ENCODE peak calls at places on chromosome 6, in ten cellular contexts. One of them, this sample, is unnamed.

GRCh38 chr6:22108199-22108598 is 188.6 kb downstream of the PRL start:
- DNase-seq in stimulated activated CD4-positive, alpha-beta T cell treated with anti-CD3 and anti-CD28 coated beads, TNF-alpha, amount 100 ng/mL, for 1 hour: no peak
- DNase-seq in SJSA1: peak; percentile 48
- DNase-seq in activated naive CD4-positive, alpha-beta T cell treated with anti-CD3 and anti-CD28 coated beads, Interleukin-2, amount 10 ng/mL, durations not matched to agents 7 days and 5 days: no peak
- DNase-seq in GM03348: no peak
- DNase-seq in dorsolateral prefrontal cortex: no peak
- DNase-seq in lower lobe of right lung: no peak
- DNase-seq in germinal center: no peak
- DNase-seq in HT1080: peak; percentile 49
- DNase-seq in activated naive CD8-positive, alpha-beta T cell treated with anti-CD3 and anti-CD28 coated beads, Interleukin-2, amount 50 U/mL, for 24 hours: no peak
- DNase-seq in this sample: peak; percentile 75

GRCh38 chr6:41085182-41085581 is 12.4 kb downstream of the NFYA start:
- DNase-seq in stimulated activated CD4-positive, alpha-beta T cell treated with anti-CD3 and anti-CD28 coated beads, TNF-alpha, amount 100 ng/mL, for 1 hour: no peak
- DNase-seq in SJSA1: no peak
- DNase-seq in activated naive CD4-positive, alpha-beta T cell treated with anti-CD3 and anti-CD28 coated beads, Interleukin-2, amount 10 ng/mL, durations not matched to agents 7 days and 5 days: no peak
- DNase-seq in GM03348: no peak
- DNase-seq in dorsolateral prefrontal cortex: no peak
- DNase-seq in lower lobe of right lung: no peak
- DNase-seq in germinal center: no peak
- DNase-seq in HT1080: no peak
- DNase-seq in activated naive CD8-positive, alpha-beta T cell treated with anti-CD3 and anti-CD28 coated beads, Interleukin-2, amount 50 U/mL, for 24 hours: no peak
- DNase-seq in this sample: no peak

GRCh38 chr6:8218861-8219260 is 116.5 kb upstream of the EEF1E1 start:
- DNase-seq in stimulated activated CD4-positive, alpha-beta T cell treated with anti-CD3 and anti-CD28 coated beads, TNF-alpha, amount 100 ng/mL, for 1 hour: no peak
- DNase-seq in SJSA1: no peak
- DNase-seq in activated naive CD4-positive, alpha-beta T cell treated with anti-CD3 and anti-CD28 coated beads, Interleukin-2, amount 10 ng/mL, durations not matched to agents 7 days and 5 days: no peak
- DNase-seq in GM03348: no peak
- DNase-seq in dorsolateral prefrontal cortex: no peak
- DNase-seq in lower lobe of right lung: no peak
- DNase-seq in germinal center: no peak
- DNase-seq in HT1080: no peak
- DNase-seq in activated naive CD8-positive, alpha-beta T cell treated with anti-CD3 and anti-CD28 coated beads, Interleukin-2, amount 50 U/mL, for 24 hours: no peak
- DNase-seq in this sample: no peak

GRCh38 chr6:14038636-14039035 is 78.9 kb upstream of the CD83 start:
- DNase-seq in stimulated activated CD4-positive, alpha-beta T cell treated with anti-CD3 and anti-CD28 coated beads, TNF-alpha, amount 100 ng/mL, for 1 hour: no peak
- DNase-seq in SJSA1: no peak
- DNase-seq in activated naive CD4-positive, alpha-beta T cell treated with anti-CD3 and anti-CD28 coated beads, Interleukin-2, amount 10 ng/mL, durations not matched to agents 7 days and 5 days: no peak
- DNase-seq in GM03348: no peak
- DNase-seq in dorsolateral prefrontal cortex: no peak
- DNase-seq in lower lobe of right lung: no peak
- DNase-seq in germinal center: no peak
- DNase-seq in HT1080: no peak
- DNase-seq in activated naive CD8-positive, alpha-beta T cell treated with anti-CD3 and anti-CD28 coated beads, Interleukin-2, amount 50 U/mL, for 24 hours: no peak
- DNase-seq in this sample: no peak

GRCh38 chr6:10363911-10364310 is 51.0 kb downstream of the TFAP2A start:
- DNase-seq in stimulated activated CD4-positive, alpha-beta T cell treated with anti-CD3 and anti-CD28 coated beads, TNF-alpha, amount 100 ng/mL, for 1 hour: no peak
- DNase-seq in SJSA1: no peak
- DNase-seq in activated naive CD4-positive, alpha-beta T cell treated with anti-CD3 and anti-CD28 coated beads, Interleukin-2, amount 10 ng/mL, durations not matched to agents 7 days and 5 days: no peak
- DNase-seq in GM03348: no peak
- DNase-seq in dorsolateral prefrontal cortex: no peak
- DNase-seq in lower lobe of right lung: no peak
- DNase-seq in germinal center: no peak
- DNase-seq in HT1080: peak; percentile 7
- DNase-seq in activated naive CD8-positive, alpha-beta T cell treated with anti-CD3 and anti-CD28 coated beads, Interleukin-2, amount 50 U/mL, for 24 hours: no peak
- DNase-seq in this sample: no peak

GRCh38 chr6:32819729-32820128 is 2.9 kb upstream of the HLA-DOB start:
- DNase-seq in stimulated activated CD4-positive, alpha-beta T cell treated with anti-CD3 and anti-CD28 coated beads, TNF-alpha, amount 100 ng/mL, for 1 hour: no peak
- DNase-seq in SJSA1: no peak
- DNase-seq in activated naive CD4-positive, alpha-beta T cell treated with anti-CD3 and anti-CD28 coated beads, Interleukin-2, amount 10 ng/mL, durations not matched to agents 7 days and 5 days: no peak
- DNase-seq in GM03348: peak; percentile 60
- DNase-seq in dorsolateral prefrontal cortex: no peak
- DNase-seq in lower lobe of right lung: no peak
- DNase-seq in germinal center: no peak
- DNase-seq in HT1080: peak; percentile 89
- DNase-seq in activated naive CD8-positive, alpha-beta T cell treated with anti-CD3 and anti-CD28 coated beads, Interleukin-2, amount 50 U/mL, for 24 hours: no peak
- DNase-seq in this sample: peak; percentile 98

GRCh38 chr6:11538049-11538798 is 675 bp downstream of the TMEM170B start:
- DNase-seq in stimulated activated CD4-positive, alpha-beta T cell treated with anti-CD3 and anti-CD28 coated beads, TNF-alpha, amount 100 ng/mL, for 1 hour: peak; percentile 16
- DNase-seq in SJSA1: no peak
- DNase-seq in activated naive CD4-positive, alpha-beta T cell treated with anti-CD3 and anti-CD28 coated beads, Interleukin-2, amount 10 ng/mL, durations not matched to agents 7 days and 5 days: peak; percentile 44
- DNase-seq in GM03348: peak; percentile 54
- DNase-seq in dorsolateral prefrontal cortex: peak; percentile 61
- DNase-seq in lower lobe of right lung: peak; percentile 64
- DNase-seq in germinal center: peak; percentile 31
- DNase-seq in HT1080: no peak
- DNase-seq in activated naive CD8-positive, alpha-beta T cell treated with anti-CD3 and anti-CD28 coated beads, Interleukin-2, amount 50 U/mL, for 24 hours: peak; percentile 29
- DNase-seq in this sample: peak; percentile 39

GRCh38 chr6:15389759-15390723 is 144.2 kb downstream of the JARID2 start:
- DNase-seq in stimulated activated CD4-positive, alpha-beta T cell treated with anti-CD3 and anti-CD28 coated beads, TNF-alpha, amount 100 ng/mL, for 1 hour: no peak
- DNase-seq in SJSA1: peak; percentile 47
- DNase-seq in activated naive CD4-positive, alpha-beta T cell treated with anti-CD3 and anti-CD28 coated beads, Interleukin-2, amount 10 ng/mL, durations not matched to agents 7 days and 5 days: peak; percentile 28
- DNase-seq in GM03348: peak; percentile 64
- DNase-seq in dorsolateral prefrontal cortex: no peak
- DNase-seq in lower lobe of right lung: no peak
- DNase-seq in germinal center: peak; percentile 52
- DNase-seq in HT1080: peak; percentile 47
- DNase-seq in activated naive CD8-positive, alpha-beta T cell treated with anti-CD3 and anti-CD28 coated beads, Interleukin-2, amount 50 U/mL, for 24 hours: no peak
- DNase-seq in this sample: peak; percentile 35

GRCh38 chr6:31495580-31495979 is 2.4 kb upstream of the MICB start:
- DNase-seq in stimulated activated CD4-positive, alpha-beta T cell treated with anti-CD3 and anti-CD28 coated beads, TNF-alpha, amount 100 ng/mL, for 1 hour: no peak
- DNase-seq in SJSA1: peak; percentile 85
- DNase-seq in activated naive CD4-positive, alpha-beta T cell treated with anti-CD3 and anti-CD28 coated beads, Interleukin-2, amount 10 ng/mL, durations not matched to agents 7 days and 5 days: no peak
- DNase-seq in GM03348: peak; percentile 37
- DNase-seq in dorsolateral prefrontal cortex: no peak
- DNase-seq in lower lobe of right lung: no peak
- DNase-seq in germinal center: no peak
- DNase-seq in HT1080: peak; percentile 65
- DNase-seq in activated naive CD8-positive, alpha-beta T cell treated with anti-CD3 and anti-CD28 coated beads, Interleukin-2, amount 50 U/mL, for 24 hours: no peak
- DNase-seq in this sample: peak; percentile 80

GRCh38 chr6:170096191-170096802 is 194.6 kb downstream of the DLL1 start:
- DNase-seq in stimulated activated CD4-positive, alpha-beta T cell treated with anti-CD3 and anti-CD28 coated beads, TNF-alpha, amount 100 ng/mL, for 1 hour: no peak
- DNase-seq in SJSA1: no peak
- DNase-seq in activated naive CD4-positive, alpha-beta T cell treated with anti-CD3 and anti-CD28 coated beads, Interleukin-2, amount 10 ng/mL, durations not matched to agents 7 days and 5 days: peak; percentile 14
- DNase-seq in GM03348: no peak
- DNase-seq in dorsolateral prefrontal cortex: peak; percentile 24
- DNase-seq in lower lobe of right lung: no peak
- DNase-seq in germinal center: no peak
- DNase-seq in HT1080: no peak
- DNase-seq in activated naive CD8-positive, alpha-beta T cell treated with anti-CD3 and anti-CD28 coated beads, Interleukin-2, amount 50 U/mL, for 24 hours: no peak
- DNase-seq in this sample: no peak

GRCh38 chr6:29602564-29603361 is 17.8 kb downstream of the OR2H2 start:
- DNase-seq in stimulated activated CD4-positive, alpha-beta T cell treated with anti-CD3 and anti-CD28 coated beads, TNF-alpha, amount 100 ng/mL, for 1 hour: no peak
- DNase-seq in SJSA1: no peak
- DNase-seq in activated naive CD4-positive, alpha-beta T cell treated with anti-CD3 and anti-CD28 coated beads, Interleukin-2, amount 10 ng/mL, durations not matched to agents 7 days and 5 days: peak; percentile 27
- DNase-seq in GM03348: no peak
- DNase-seq in dorsolateral prefrontal cortex: no peak
- DNase-seq in lower lobe of right lung: no peak
- DNase-seq in germinal center: no peak
- DNase-seq in HT1080: peak; percentile 50
- DNase-seq in activated naive CD8-positive, alpha-beta T cell treated with anti-CD3 and anti-CD28 coated beads, Interleukin-2, amount 50 U/mL, for 24 hours: no peak
- DNase-seq in this sample: peak; percentile 35

GRCh38 chr6:52611833-52612232 is 35.0 kb upstream of the TRAM2 start:
- DNase-seq in stimulated activated CD4-positive, alpha-beta T cell treated with anti-CD3 and anti-CD28 coated beads, TNF-alpha, amount 100 ng/mL, for 1 hour: no peak
- DNase-seq in SJSA1: no peak
- DNase-seq in activated naive CD4-positive, alpha-beta T cell treated with anti-CD3 and anti-CD28 coated beads, Interleukin-2, amount 10 ng/mL, durations not matched to agents 7 days and 5 days: no peak
- DNase-seq in GM03348: no peak
- DNase-seq in dorsolateral prefrontal cortex: no peak
- DNase-seq in lower lobe of right lung: no peak
- DNase-seq in germinal center: no peak
- DNase-seq in HT1080: no peak
- DNase-seq in activated naive CD8-positive, alpha-beta T cell treated with anti-CD3 and anti-CD28 coated beads, Interleukin-2, amount 50 U/mL, for 24 hours: no peak
- DNase-seq in this sample: peak; percentile 48

GRCh38 chr6:33490621-33491020 is 36.2 kb downstream of the ZBTB9 start:
- DNase-seq in stimulated activated CD4-positive, alpha-beta T cell treated with anti-CD3 and anti-CD28 coated beads, TNF-alpha, amount 100 ng/mL, for 1 hour: no peak
- DNase-seq in SJSA1: no peak
- DNase-seq in activated naive CD4-positive, alpha-beta T cell treated with anti-CD3 and anti-CD28 coated beads, Interleukin-2, amount 10 ng/mL, durations not matched to agents 7 days and 5 days: no peak
- DNase-seq in GM03348: no peak
- DNase-seq in dorsolateral prefrontal cortex: no peak
- DNase-seq in lower lobe of right lung: no peak
- DNase-seq in germinal center: no peak
- DNase-seq in HT1080: no peak
- DNase-seq in activated naive CD8-positive, alpha-beta T cell treated with anti-CD3 and anti-CD28 coated beads, Interleukin-2, amount 50 U/mL, for 24 hours: no peak
- DNase-seq in this sample: no peak

GRCh38 chr6:116220172-116220571 is 33.7 kb downstream of the TSPYL4 start:
- DNase-seq in stimulated activated CD4-positive, alpha-beta T cell treated with anti-CD3 and anti-CD28 coated beads, TNF-alpha, amount 100 ng/mL, for 1 hour: no peak
- DNase-seq in SJSA1: peak; percentile 48
- DNase-seq in activated naive CD4-positive, alpha-beta T cell treated with anti-CD3 and anti-CD28 coated beads, Interleukin-2, amount 10 ng/mL, durations not matched to agents 7 days and 5 days: no peak
- DNase-seq in GM03348: no peak
- DNase-seq in dorsolateral prefrontal cortex: no peak
- DNase-seq in lower lobe of right lung: no peak
- DNase-seq in germinal center: no peak
- DNase-seq in HT1080: peak; percentile 36
- DNase-seq in activated naive CD8-positive, alpha-beta T cell treated with anti-CD3 and anti-CD28 coated beads, Interleukin-2, amount 50 U/mL, for 24 hours: no peak
- DNase-seq in this sample: peak; percentile 56

GRCh38 chr6:16276991-16277981 is 38.9 kb downstream of the GMPR start:
- DNase-seq in stimulated activated CD4-positive, alpha-beta T cell treated with anti-CD3 and anti-CD28 coated beads, TNF-alpha, amount 100 ng/mL, for 1 hour: no peak
- DNase-seq in SJSA1: peak; percentile 98
- DNase-seq in activated naive CD4-positive, alpha-beta T cell treated with anti-CD3 and anti-CD28 coated beads, Interleukin-2, amount 10 ng/mL, durations not matched to agents 7 days and 5 days: peak; percentile 32
- DNase-seq in GM03348: peak; percentile 94
- DNase-seq in dorsolateral prefrontal cortex: peak; percentile 60
- DNase-seq in lower lobe of right lung: peak; percentile 58
- DNase-seq in germinal center: peak; percentile 32
- DNase-seq in HT1080: peak; percentile 96
- DNase-seq in activated naive CD8-positive, alpha-beta T cell treated with anti-CD3 and anti-CD28 coated beads, Interleukin-2, amount 50 U/mL, for 24 hours: peak; percentile 37
- DNase-seq in this sample: peak; percentile 98

GRCh38 chr6:142318714-142319113 is 16.9 kb downstream of the ADGRG6 start:
- DNase-seq in stimulated activated CD4-positive, alpha-beta T cell treated with anti-CD3 and anti-CD28 coated beads, TNF-alpha, amount 100 ng/mL, for 1 hour: no peak
- DNase-seq in SJSA1: no peak
- DNase-seq in activated naive CD4-positive, alpha-beta T cell treated with anti-CD3 and anti-CD28 coated beads, Interleukin-2, amount 10 ng/mL, durations not matched to agents 7 days and 5 days: peak; percentile 21
- DNase-seq in GM03348: no peak
- DNase-seq in dorsolateral prefrontal cortex: no peak
- DNase-seq in lower lobe of right lung: no peak
- DNase-seq in germinal center: no peak
- DNase-seq in HT1080: no peak
- DNase-seq in activated naive CD8-positive, alpha-beta T cell treated with anti-CD3 and anti-CD28 coated beads, Interleukin-2, amount 50 U/mL, for 24 hours: no peak
- DNase-seq in this sample: no peak

GRCh38 chr6:46191961-46192360 is 21.2 kb upstream of the ENPP5 start:
- DNase-seq in stimulated activated CD4-positive, alpha-beta T cell treated with anti-CD3 and anti-CD28 coated beads, TNF-alpha, amount 100 ng/mL, for 1 hour: no peak
- DNase-seq in SJSA1: peak; percentile 52
- DNase-seq in activated naive CD4-positive, alpha-beta T cell treated with anti-CD3 and anti-CD28 coated beads, Interleukin-2, amount 10 ng/mL, durations not matched to agents 7 days and 5 days: no peak
- DNase-seq in GM03348: peak; percentile 86
- DNase-seq in dorsolateral prefrontal cortex: no peak
- DNase-seq in lower lobe of right lung: no peak
- DNase-seq in germinal center: no peak
- DNase-seq in HT1080: peak; percentile 55
- DNase-seq in activated naive CD8-positive, alpha-beta T cell treated with anti-CD3 and anti-CD28 coated beads, Interleukin-2, amount 50 U/mL, for 24 hours: no peak
- DNase-seq in this sample: peak; percentile 83

GRCh38 chr6:163950159-163950558 is 535.6 kb downstream of the QKI start:
- DNase-seq in stimulated activated CD4-positive, alpha-beta T cell treated with anti-CD3 and anti-CD28 coated beads, TNF-alpha, amount 100 ng/mL, for 1 hour: no peak
- DNase-seq in SJSA1: no peak
- DNase-seq in activated naive CD4-positive, alpha-beta T cell treated with anti-CD3 and anti-CD28 coated beads, Interleukin-2, amount 10 ng/mL, durations not matched to agents 7 days and 5 days: no peak
- DNase-seq in GM03348: no peak
- DNase-seq in dorsolateral prefrontal cortex: no peak
- DNase-seq in lower lobe of right lung: no peak
- DNase-seq in germinal center: no peak
- DNase-seq in HT1080: peak; percentile 74
- DNase-seq in activated naive CD8-positive, alpha-beta T cell treated with anti-CD3 and anti-CD28 coated beads, Interleukin-2, amount 50 U/mL, for 24 hours: no peak
- DNase-seq in this sample: peak; percentile 58

GRCh38 chr6:3616565-3617176 is 134.8 kb downstream of the PXDC1 start:
- DNase-seq in stimulated activated CD4-positive, alpha-beta T cell treated with anti-CD3 and anti-CD28 coated beads, TNF-alpha, amount 100 ng/mL, for 1 hour: no peak
- DNase-seq in SJSA1: no peak
- DNase-seq in activated naive CD4-positive, alpha-beta T cell treated with anti-CD3 and anti-CD28 coated beads, Interleukin-2, amount 10 ng/mL, durations not matched to agents 7 days and 5 days: no peak
- DNase-seq in GM03348: no peak
- DNase-seq in dorsolateral prefrontal cortex: no peak
- DNase-seq in lower lobe of right lung: no peak
- DNase-seq in germinal center: no peak
- DNase-seq in HT1080: no peak
- DNase-seq in activated naive CD8-positive, alpha-beta T cell treated with anti-CD3 and anti-CD28 coated beads, Interleukin-2, amount 50 U/mL, for 24 hours: no peak
- DNase-seq in this sample: no peak

GRCh38 chr6:80607814-80608391 is 501.4 kb downstream of the BCKDHB start:
- DNase-seq in stimulated activated CD4-positive, alpha-beta T cell treated with anti-CD3 and anti-CD28 coated beads, TNF-alpha, amount 100 ng/mL, for 1 hour: no peak
- DNase-seq in SJSA1: peak; percentile 73
- DNase-seq in activated naive CD4-positive, alpha-beta T cell treated with anti-CD3 and anti-CD28 coated beads, Interleukin-2, amount 10 ng/mL, durations not matched to agents 7 days and 5 days: no peak
- DNase-seq in GM03348: peak; percentile 55
- DNase-seq in dorsolateral prefrontal cortex: no peak
- DNase-seq in lower lobe of right lung: no peak
- DNase-seq in germinal center: no peak
- DNase-seq in HT1080: peak; percentile 84
- DNase-seq in activated naive CD8-positive, alpha-beta T cell treated with anti-CD3 and anti-CD28 coated beads, Interleukin-2, amount 50 U/mL, for 24 hours: no peak
- DNase-seq in this sample: peak; percentile 90

GRCh38 chr6:129575378-129576118 is 134.4 kb downstream of the ARHGAP18 start:
- DNase-seq in stimulated activated CD4-positive, alpha-beta T cell treated with anti-CD3 and anti-CD28 coated beads, TNF-alpha, amount 100 ng/mL, for 1 hour: no peak
- DNase-seq in SJSA1: no peak
- DNase-seq in activated naive CD4-positive, alpha-beta T cell treated with anti-CD3 and anti-CD28 coated beads, Interleukin-2, amount 10 ng/mL, durations not matched to agents 7 days and 5 days: no peak
- DNase-seq in GM03348: peak; percentile 66
- DNase-seq in dorsolateral prefrontal cortex: no peak
- DNase-seq in lower lobe of right lung: no peak
- DNase-seq in germinal center: peak; percentile 4
- DNase-seq in HT1080: peak; percentile 56
- DNase-seq in activated naive CD8-positive, alpha-beta T cell treated with anti-CD3 and anti-CD28 coated beads, Interleukin-2, amount 50 U/mL, for 24 hours: no peak
- DNase-seq in this sample: peak; percentile 74

GRCh38 chr6:25519856-25520255 is 132.2 kb upstream of the SCGN start:
- DNase-seq in stimulated activated CD4-positive, alpha-beta T cell treated with anti-CD3 and anti-CD28 coated beads, TNF-alpha, amount 100 ng/mL, for 1 hour: no peak
- DNase-seq in SJSA1: no peak
- DNase-seq in activated naive CD4-positive, alpha-beta T cell treated with anti-CD3 and anti-CD28 coated beads, Interleukin-2, amount 10 ng/mL, durations not matched to agents 7 days and 5 days: no peak
- DNase-seq in GM03348: peak; percentile 43
- DNase-seq in dorsolateral prefrontal cortex: no peak
- DNase-seq in lower lobe of right lung: no peak
- DNase-seq in germinal center: no peak
- DNase-seq in HT1080: no peak
- DNase-seq in activated naive CD8-positive, alpha-beta T cell treated with anti-CD3 and anti-CD28 coated beads, Interleukin-2, amount 50 U/mL, for 24 hours: no peak
- DNase-seq in this sample: peak; percentile 32

GRCh38 chr6:165800337-165800736 is 137.3 kb upstream of the PDE10A start:
- DNase-seq in stimulated activated CD4-positive, alpha-beta T cell treated with anti-CD3 and anti-CD28 coated beads, TNF-alpha, amount 100 ng/mL, for 1 hour: no peak
- DNase-seq in SJSA1: no peak
- DNase-seq in activated naive CD4-positive, alpha-beta T cell treated with anti-CD3 and anti-CD28 coated beads, Interleukin-2, amount 10 ng/mL, durations not matched to agents 7 days and 5 days: no peak
- DNase-seq in GM03348: no peak
- DNase-seq in dorsolateral prefrontal cortex: no peak
- DNase-seq in lower lobe of right lung: no peak
- DNase-seq in germinal center: no peak
- DNase-seq in HT1080: no peak
- DNase-seq in activated naive CD8-positive, alpha-beta T cell treated with anti-CD3 and anti-CD28 coated beads, Interleukin-2, amount 50 U/mL, for 24 hours: no peak
- DNase-seq in this sample: peak; percentile 55

GRCh38 chr6:134196568-134197301 is 121.2 kb downstream of the SGK1 start:
- DNase-seq in stimulated activated CD4-positive, alpha-beta T cell treated with anti-CD3 and anti-CD28 coated beads, TNF-alpha, amount 100 ng/mL, for 1 hour: no peak
- DNase-seq in SJSA1: no peak
- DNase-seq in activated naive CD4-positive, alpha-beta T cell treated with anti-CD3 and anti-CD28 coated beads, Interleukin-2, amount 10 ng/mL, durations not matched to agents 7 days and 5 days: no peak
- DNase-seq in GM03348: no peak
- DNase-seq in dorsolateral prefrontal cortex: no peak
- DNase-seq in lower lobe of right lung: no peak
- DNase-seq in germinal center: no peak
- DNase-seq in HT1080: no peak
- DNase-seq in activated naive CD8-positive, alpha-beta T cell treated with anti-CD3 and anti-CD28 coated beads, Interleukin-2, amount 50 U/mL, for 24 hours: no peak
- DNase-seq in this sample: peak; percentile 44

GRCh38 chr6:15855311-15855710 is 192.5 kb upstream of the DTNBP1 start:
- DNase-seq in stimulated activated CD4-positive, alpha-beta T cell treated with anti-CD3 and anti-CD28 coated beads, TNF-alpha, amount 100 ng/mL, for 1 hour: no peak
- DNase-seq in SJSA1: no peak
- DNase-seq in activated naive CD4-positive, alpha-beta T cell treated with anti-CD3 and anti-CD28 coated beads, Interleukin-2, amount 10 ng/mL, durations not matched to agents 7 days and 5 days: no peak
- DNase-seq in GM03348: no peak
- DNase-seq in dorsolateral prefrontal cortex: no peak
- DNase-seq in lower lobe of right lung: no peak
- DNase-seq in germinal center: no peak
- DNase-seq in HT1080: no peak
- DNase-seq in activated naive CD8-positive, alpha-beta T cell treated with anti-CD3 and anti-CD28 coated beads, Interleukin-2, amount 50 U/mL, for 24 hours: no peak
- DNase-seq in this sample: no peak

GRCh38 chr6:17096076-17096475 is 5.8 kb upstream of the STMND1 start:
- DNase-seq in stimulated activated CD4-positive, alpha-beta T cell treated with anti-CD3 and anti-CD28 coated beads, TNF-alpha, amount 100 ng/mL, for 1 hour: no peak
- DNase-seq in SJSA1: no peak
- DNase-seq in activated naive CD4-positive, alpha-beta T cell treated with anti-CD3 and anti-CD28 coated beads, Interleukin-2, amount 10 ng/mL, durations not matched to agents 7 days and 5 days: no peak
- DNase-seq in GM03348: no peak
- DNase-seq in dorsolateral prefrontal cortex: no peak
- DNase-seq in lower lobe of right lung: no peak
- DNase-seq in germinal center: no peak
- DNase-seq in HT1080: no peak
- DNase-seq in activated naive CD8-positive, alpha-beta T cell treated with anti-CD3 and anti-CD28 coated beads, Interleukin-2, amount 50 U/mL, for 24 hours: no peak
- DNase-seq in this sample: no peak

GRCh38 chr6:135434095-135434494 is 63.4 kb downstream of the AHI1 start:
- DNase-seq in stimulated activated CD4-positive, alpha-beta T cell treated with anti-CD3 and anti-CD28 coated beads, TNF-alpha, amount 100 ng/mL, for 1 hour: no peak
- DNase-seq in SJSA1: no peak
- DNase-seq in activated naive CD4-positive, alpha-beta T cell treated with anti-CD3 and anti-CD28 coated beads, Interleukin-2, amount 10 ng/mL, durations not matched to agents 7 days and 5 days: no peak
- DNase-seq in GM03348: no peak
- DNase-seq in dorsolateral prefrontal cortex: no peak
- DNase-seq in lower lobe of right lung: no peak
- DNase-seq in germinal center: no peak
- DNase-seq in HT1080: no peak
- DNase-seq in activated naive CD8-positive, alpha-beta T cell treated with anti-CD3 and anti-CD28 coated beads, Interleukin-2, amount 50 U/mL, for 24 hours: no peak
- DNase-seq in this sample: no peak

GRCh38 chr6:100775667-100776066 is 105.5 kb downstream of the ASCC3 start:
- DNase-seq in stimulated activated CD4-positive, alpha-beta T cell treated with anti-CD3 and anti-CD28 coated beads, TNF-alpha, amount 100 ng/mL, for 1 hour: no peak
- DNase-seq in SJSA1: no peak
- DNase-seq in activated naive CD4-positive, alpha-beta T cell treated with anti-CD3 and anti-CD28 coated beads, Interleukin-2, amount 10 ng/mL, durations not matched to agents 7 days and 5 days: no peak
- DNase-seq in GM03348: peak; percentile 2
- DNase-seq in dorsolateral prefrontal cortex: no peak
- DNase-seq in lower lobe of right lung: no peak
- DNase-seq in germinal center: no peak
- DNase-seq in HT1080: no peak
- DNase-seq in activated naive CD8-positive, alpha-beta T cell treated with anti-CD3 and anti-CD28 coated beads, Interleukin-2, amount 50 U/mL, for 24 hours: no peak
- DNase-seq in this sample: no peak